ENCODE peak calls at places on chromosomes 2 and 18, in seven cellular contexts. One of them, this sample, is unnamed.

GRCh38 chr2:17592731-17593409 is 52.4 kb downstream of the VSNL1 start:
- DNase-seq in uterus: no peak
- DNase-seq in neural crest cell: no peak
- DNase-seq in NCI-H510A: no peak
- DNase-seq in glutamatergic neuron: no peak
- DNase-seq in heart left ventricle: no peak
- DNase-seq in cortex of kidney: no peak
- DNase-seq in this sample: no peak

GRCh38 chr2:2095360-2096093 is 235.5 kb downstream of the MYT1L start:
- DNase-seq in cortex of kidney: no peak
- DNase-seq in NCI-H510A: no peak
- DNase-seq in glutamatergic neuron: no peak
- DNase-seq in neural crest cell: no peak
- DNase-seq in heart left ventricle: no peak
- DNase-seq in uterus: no peak
- DNase-seq in this sample: no peak

GRCh38 chr18:30106356-30106755 is 936.2 kb downstream of the DSC3 start:
- DNase-seq in NCI-H510A: no peak
- DNase-seq in neural crest cell: no peak
- DNase-seq in uterus: no peak
- DNase-seq in cortex of kidney: no peak
- DNase-seq in glutamatergic neuron: no peak
- DNase-seq in heart left ventricle: no peak
- DNase-seq in this sample: no peak

GRCh38 chr2:5915926-5916325 is 223.7 kb downstream of the SOX11 start:
- DNase-seq in cortex of kidney: no peak
- DNase-seq in NCI-H510A: no peak
- DNase-seq in glutamatergic neuron: peak; percentile 71
- DNase-seq in uterus: no peak
- DNase-seq in heart left ventricle: no peak
- DNase-seq in neural crest cell: peak; percentile 29
- DNase-seq in this sample: no peak

GRCh38 chr18:62200121-62200914 is 13.3 kb downstream of the RELCH start:
- DNase-seq in uterus: no peak
- DNase-seq in NCI-H510A: no peak
- DNase-seq in glutamatergic neuron: no peak
- DNase-seq in neural crest cell: no peak
- DNase-seq in heart left ventricle: no peak
- DNase-seq in cortex of kidney: no peak
- DNase-seq in this sample: peak; percentile 45

GRCh38 chr2:84807063-84807485 is 73.8 kb downstream of the TRABD2A start:
- DNase-seq in NCI-H510A: no peak
- DNase-seq in glutamatergic neuron: no peak
- DNase-seq in uterus: no peak
- DNase-seq in neural crest cell: no peak
- DNase-seq in cortex of kidney: no peak
- DNase-seq in heart left ventricle: no peak
- DNase-seq in this sample: peak; percentile 96

GRCh38 chr2:130884013-130884412 is 47.3 kb downstream of the ARHGEF4 start:
- DNase-seq in cortex of kidney: no peak
- DNase-seq in glutamatergic neuron: no peak
- DNase-seq in NCI-H510A: no peak
- DNase-seq in neural crest cell: no peak
- DNase-seq in uterus: no peak
- DNase-seq in heart left ventricle: no peak
- DNase-seq in this sample: no peak

GRCh38 chr18:52237551-52237950 is 102.4 kb upstream of the DCC start:
- DNase-seq in neural crest cell: no peak
- DNase-seq in NCI-H510A: no peak
- DNase-seq in heart left ventricle: no peak
- DNase-seq in glutamatergic neuron: no peak
- DNase-seq in uterus: no peak
- DNase-seq in cortex of kidney: no peak
- DNase-seq in this sample: peak; percentile 66

GRCh38 chr2:86790828-86791561 is at the start of gene CD8A:
- DNase-seq in cortex of kidney: no peak
- DNase-seq in heart left ventricle: no peak
- DNase-seq in neural crest cell: no peak
- DNase-seq in glutamatergic neuron: no peak
- DNase-seq in uterus: no peak
- DNase-seq in NCI-H510A: no peak
- DNase-seq in this sample: peak; percentile 42

GRCh38 chr2:97728091-97728596 is 14.8 kb downstream of the ZAP70 start:
- DNase-seq in heart left ventricle: no peak
- DNase-seq in neural crest cell: no peak
- DNase-seq in cortex of kidney: no peak
- DNase-seq in glutamatergic neuron: peak; percentile 53
- DNase-seq in NCI-H510A: no peak
- DNase-seq in uterus: no peak
- DNase-seq in this sample: peak; percentile 33

GRCh38 chr2:101270700-101271259 is 18.1 kb downstream of the CNOT11 start:
- DNase-seq in neural crest cell: no peak
- DNase-seq in cortex of kidney: no peak
- DNase-seq in NCI-H510A: no peak
- DNase-seq in uterus: no peak
- DNase-seq in glutamatergic neuron: no peak
- DNase-seq in heart left ventricle: no peak
- DNase-seq in this sample: no peak

GRCh38 chr18:32920796-32921787 is 148.3 kb upstream of the KLHL14 start:
- DNase-seq in cortex of kidney: no peak
- DNase-seq in neural crest cell: no peak
- DNase-seq in uterus: no peak
- DNase-seq in heart left ventricle: no peak
- DNase-seq in glutamatergic neuron: no peak
- DNase-seq in NCI-H510A: no peak
- DNase-seq in this sample: peak; percentile 95